ENCODE peak calls at places on chromosome 6, in eight cellular contexts. One of them, this sample, is unnamed.

GRCh38 chr6:68653706-68654089 is 18.6 kb downstream of the ADGRB3 start:
- DNase-seq in choroid plexus epithelial cell: no peak
- DNase-seq in stimulated activated CD4-positive, alpha-beta T cell treated with anti-CD3 and anti-CD28 coated beads, TNF-alpha, amount 100 ng/mL, for 24 hours: no peak
- DNase-seq in T-cell: no peak
- DNase-seq in pulmonary artery endothelial cell: no peak
- DNase-seq in activated T-cell treated with anti-CD3 and anti-CD28 coated beads for 24 hours: no peak
- DNase-seq in anterior cingulate cortex: no peak
- DNase-seq in GOT3: no peak
- DNase-seq in this sample: no peak

GRCh38 chr6:120966321-120966720 is 368.0 kb downstream of the TBC1D32 start:
- DNase-seq in choroid plexus epithelial cell: no peak
- DNase-seq in stimulated activated CD4-positive, alpha-beta T cell treated with anti-CD3 and anti-CD28 coated beads, TNF-alpha, amount 100 ng/mL, for 24 hours: no peak
- DNase-seq in T-cell: no peak
- DNase-seq in pulmonary artery endothelial cell: no peak
- DNase-seq in activated T-cell treated with anti-CD3 and anti-CD28 coated beads for 24 hours: no peak
- DNase-seq in anterior cingulate cortex: no peak
- DNase-seq in GOT3: no peak
- DNase-seq in this sample: no peak

GRCh38 chr6:119791746-119792145 is 442.2 kb upstream of the MAN1A1 start:
- DNase-seq in choroid plexus epithelial cell: no peak
- DNase-seq in stimulated activated CD4-positive, alpha-beta T cell treated with anti-CD3 and anti-CD28 coated beads, TNF-alpha, amount 100 ng/mL, for 24 hours: no peak
- DNase-seq in T-cell: no peak
- DNase-seq in pulmonary artery endothelial cell: no peak
- DNase-seq in activated T-cell treated with anti-CD3 and anti-CD28 coated beads for 24 hours: no peak
- DNase-seq in anterior cingulate cortex: no peak
- DNase-seq in GOT3: no peak
- DNase-seq in this sample: no peak

GRCh38 chr6:25359891-25360290 is 80.7 kb downstream of the CARMIL1 start:
- DNase-seq in choroid plexus epithelial cell: no peak
- DNase-seq in stimulated activated CD4-positive, alpha-beta T cell treated with anti-CD3 and anti-CD28 coated beads, TNF-alpha, amount 100 ng/mL, for 24 hours: no peak
- DNase-seq in T-cell: no peak
- DNase-seq in pulmonary artery endothelial cell: no peak
- DNase-seq in activated T-cell treated with anti-CD3 and anti-CD28 coated beads for 24 hours: no peak
- DNase-seq in anterior cingulate cortex: no peak
- DNase-seq in GOT3: no peak
- DNase-seq in this sample: no peak

GRCh38 chr6:169981568-169981967 is 230.1 kb downstream of the ERMARD start:
- DNase-seq in choroid plexus epithelial cell: no peak
- DNase-seq in stimulated activated CD4-positive, alpha-beta T cell treated with anti-CD3 and anti-CD28 coated beads, TNF-alpha, amount 100 ng/mL, for 24 hours: no peak
- DNase-seq in T-cell: no peak
- DNase-seq in pulmonary artery endothelial cell: no peak
- DNase-seq in activated T-cell treated with anti-CD3 and anti-CD28 coated beads for 24 hours: no peak
- DNase-seq in anterior cingulate cortex: no peak
- DNase-seq in GOT3: no peak
- DNase-seq in this sample: no peak

GRCh38 chr6:138485005-138485545 is 14.2 kb downstream of the NHSL1 start:
- DNase-seq in choroid plexus epithelial cell: peak; percentile 32
- DNase-seq in stimulated activated CD4-positive, alpha-beta T cell treated with anti-CD3 and anti-CD28 coated beads, TNF-alpha, amount 100 ng/mL, for 24 hours: no peak
- DNase-seq in T-cell: no peak
- DNase-seq in pulmonary artery endothelial cell: no peak
- DNase-seq in activated T-cell treated with anti-CD3 and anti-CD28 coated beads for 24 hours: no peak
- DNase-seq in anterior cingulate cortex: no peak
- DNase-seq in GOT3: no peak
- DNase-seq in this sample: no peak

GRCh38 chr6:12418946-12419345 is 128.8 kb downstream of the EDN1 start:
- DNase-seq in choroid plexus epithelial cell: no peak
- DNase-seq in stimulated activated CD4-positive, alpha-beta T cell treated with anti-CD3 and anti-CD28 coated beads, TNF-alpha, amount 100 ng/mL, for 24 hours: no peak
- DNase-seq in T-cell: no peak
- DNase-seq in pulmonary artery endothelial cell: no peak
- DNase-seq in activated T-cell treated with anti-CD3 and anti-CD28 coated beads for 24 hours: no peak
- DNase-seq in anterior cingulate cortex: no peak
- DNase-seq in GOT3: no peak
- DNase-seq in this sample: no peak

GRCh38 chr6:161429921-161430490 is 156.1 kb upstream of the AGPAT4 start:
- DNase-seq in choroid plexus epithelial cell: peak; percentile 56
- DNase-seq in stimulated activated CD4-positive, alpha-beta T cell treated with anti-CD3 and anti-CD28 coated beads, TNF-alpha, amount 100 ng/mL, for 24 hours: no peak
- DNase-seq in T-cell: no peak
- DNase-seq in pulmonary artery endothelial cell: no peak
- DNase-seq in activated T-cell treated with anti-CD3 and anti-CD28 coated beads for 24 hours: no peak
- DNase-seq in anterior cingulate cortex: no peak
- DNase-seq in GOT3: no peak
- DNase-seq in this sample: no peak

GRCh38 chr6:129753422-129753821 is 43.4 kb upstream of the ARHGAP18 start:
- DNase-seq in choroid plexus epithelial cell: peak; percentile 92
- DNase-seq in stimulated activated CD4-positive, alpha-beta T cell treated with anti-CD3 and anti-CD28 coated beads, TNF-alpha, amount 100 ng/mL, for 24 hours: no peak
- DNase-seq in T-cell: no peak
- DNase-seq in pulmonary artery endothelial cell: no peak
- DNase-seq in activated T-cell treated with anti-CD3 and anti-CD28 coated beads for 24 hours: no peak
- DNase-seq in anterior cingulate cortex: no peak
- DNase-seq in GOT3: no peak
- DNase-seq in this sample: no peak

GRCh38 chr6:47465117-47465516 is 12.5 kb upstream of the CD2AP start:
- DNase-seq in choroid plexus epithelial cell: no peak
- DNase-seq in stimulated activated CD4-positive, alpha-beta T cell treated with anti-CD3 and anti-CD28 coated beads, TNF-alpha, amount 100 ng/mL, for 24 hours: no peak
- DNase-seq in T-cell: no peak
- DNase-seq in pulmonary artery endothelial cell: no peak
- DNase-seq in activated T-cell treated with anti-CD3 and anti-CD28 coated beads for 24 hours: no peak
- DNase-seq in anterior cingulate cortex: no peak
- DNase-seq in GOT3: no peak
- DNase-seq in this sample: no peak

GRCh38 chr6:168155193-168155592 is 76.2 kb upstream of the FRMD1 start:
- DNase-seq in choroid plexus epithelial cell: peak; percentile 28
- DNase-seq in stimulated activated CD4-positive, alpha-beta T cell treated with anti-CD3 and anti-CD28 coated beads, TNF-alpha, amount 100 ng/mL, for 24 hours: no peak
- DNase-seq in T-cell: no peak
- DNase-seq in pulmonary artery endothelial cell: no peak
- DNase-seq in activated T-cell treated with anti-CD3 and anti-CD28 coated beads for 24 hours: no peak
- DNase-seq in anterior cingulate cortex: no peak
- DNase-seq in GOT3: no peak
- DNase-seq in this sample: no peak

GRCh38 chr6:31634969-31635575 is 14.6 kb downstream of the PRRC2A start:
- DNase-seq in choroid plexus epithelial cell: no peak
- DNase-seq in stimulated activated CD4-positive, alpha-beta T cell treated with anti-CD3 and anti-CD28 coated beads, TNF-alpha, amount 100 ng/mL, for 24 hours: no peak
- DNase-seq in T-cell: no peak
- DNase-seq in pulmonary artery endothelial cell: no peak
- DNase-seq in activated T-cell treated with anti-CD3 and anti-CD28 coated beads for 24 hours: no peak
- DNase-seq in anterior cingulate cortex: no peak
- DNase-seq in GOT3: no peak
- DNase-seq in this sample: no peak

GRCh38 chr6:134317471-134318131 is at the start of gene SGK1:
- DNase-seq in choroid plexus epithelial cell: peak; percentile 70
- DNase-seq in stimulated activated CD4-positive, alpha-beta T cell treated with anti-CD3 and anti-CD28 coated beads, TNF-alpha, amount 100 ng/mL, for 24 hours: peak; percentile 2
- DNase-seq in T-cell: peak; percentile 25
- DNase-seq in pulmonary artery endothelial cell: no peak
- DNase-seq in activated T-cell treated with anti-CD3 and anti-CD28 coated beads for 24 hours: no peak
- DNase-seq in anterior cingulate cortex: peak; percentile 55
- DNase-seq in GOT3: no peak
- DNase-seq in this sample: peak; percentile 8

GRCh38 chr6:159487636-159488035 is 205.4 kb downstream of the SOD2 start:
- DNase-seq in choroid plexus epithelial cell: peak; percentile 43
- DNase-seq in stimulated activated CD4-positive, alpha-beta T cell treated with anti-CD3 and anti-CD28 coated beads, TNF-alpha, amount 100 ng/mL, for 24 hours: no peak
- DNase-seq in T-cell: no peak
- DNase-seq in pulmonary artery endothelial cell: no peak
- DNase-seq in activated T-cell treated with anti-CD3 and anti-CD28 coated beads for 24 hours: no peak
- DNase-seq in anterior cingulate cortex: no peak
- DNase-seq in GOT3: no peak
- DNase-seq in this sample: no peak

This sample was measured in neural crest cell.